ENCODE peak calls at places on chromosomes 13 and 19, in ten cellular contexts. One of them, this sample, is unnamed.

GRCh38 chr13:91133941-91134772 is 213.3 kb upstream of the MIR17HG start:
- DNase-seq in T-helper 2 cell: no peak
- DNase-seq in RKO: peak; percentile 81
- DNase-seq in HCEC 1CT: peak; percentile 44
- DNase-seq in stimulated activated naive CD4-positive, alpha-beta T cell treated with Interleukin-2 at 50 U/mL for 16 hours: peak; percentile 2
- DNase-seq in stimulated activated CD4-positive, alpha-beta T cell treated with anti-CD3 and anti-CD28 coated beads, TNF-alpha, amount 100 ng/mL, for 24 hours: no peak
- DNase-seq in fibroblast of lung: peak; percentile 76
- DNase-seq in anterior cingulate cortex: no peak
- DNase-seq in posterior cingulate gyrus: peak; percentile 58
- DNase-seq in mesothelial cell of epicardium: no peak
- DNase-seq in this sample: peak; percentile 25

GRCh38 chr19:41998246-41999020 is 4.4 kb upstream of the ATP1A3 start:
- DNase-seq in T-helper 2 cell: no peak
- DNase-seq in RKO: no peak
- DNase-seq in HCEC 1CT: peak; percentile 28
- DNase-seq in stimulated activated naive CD4-positive, alpha-beta T cell treated with Interleukin-2 at 50 U/mL for 16 hours: peak; percentile 8
- DNase-seq in stimulated activated CD4-positive, alpha-beta T cell treated with anti-CD3 and anti-CD28 coated beads, TNF-alpha, amount 100 ng/mL, for 24 hours: peak; percentile 53
- DNase-seq in fibroblast of lung: peak; percentile 36
- DNase-seq in anterior cingulate cortex: no peak
- DNase-seq in posterior cingulate gyrus: peak; percentile 66
- DNase-seq in mesothelial cell of epicardium: peak; percentile 67
- DNase-seq in this sample: no peak

GRCh38 chr13:99931462-99931861 is 40.1 kb downstream of the ZIC5 start:
- DNase-seq in T-helper 2 cell: no peak
- DNase-seq in RKO: no peak
- DNase-seq in HCEC 1CT: no peak
- DNase-seq in stimulated activated naive CD4-positive, alpha-beta T cell treated with Interleukin-2 at 50 U/mL for 16 hours: no peak
- DNase-seq in stimulated activated CD4-positive, alpha-beta T cell treated with anti-CD3 and anti-CD28 coated beads, TNF-alpha, amount 100 ng/mL, for 24 hours: no peak
- DNase-seq in fibroblast of lung: no peak
- DNase-seq in anterior cingulate cortex: no peak
- DNase-seq in posterior cingulate gyrus: no peak
- DNase-seq in mesothelial cell of epicardium: no peak
- DNase-seq in this sample: no peak

GRCh38 chr19:17406887-17407196 is 1.4 kb upstream of the BST2 start:
- DNase-seq in T-helper 2 cell: no peak
- DNase-seq in RKO: no peak
- DNase-seq in HCEC 1CT: no peak
- DNase-seq in stimulated activated naive CD4-positive, alpha-beta T cell treated with Interleukin-2 at 50 U/mL for 16 hours: no peak
- DNase-seq in stimulated activated CD4-positive, alpha-beta T cell treated with anti-CD3 and anti-CD28 coated beads, TNF-alpha, amount 100 ng/mL, for 24 hours: no peak
- DNase-seq in fibroblast of lung: no peak
- DNase-seq in anterior cingulate cortex: no peak
- DNase-seq in posterior cingulate gyrus: no peak
- DNase-seq in mesothelial cell of epicardium: no peak
- DNase-seq in this sample: no peak

GRCh38 chr19:47190167-47190727 is 40.8 kb downstream of the BBC3 start:
- DNase-seq in T-helper 2 cell: peak; percentile 57
- DNase-seq in RKO: no peak
- DNase-seq in HCEC 1CT: peak; percentile 23
- DNase-seq in stimulated activated naive CD4-positive, alpha-beta T cell treated with Interleukin-2 at 50 U/mL for 16 hours: peak; percentile 70
- DNase-seq in stimulated activated CD4-positive, alpha-beta T cell treated with anti-CD3 and anti-CD28 coated beads, TNF-alpha, amount 100 ng/mL, for 24 hours: peak; percentile 60
- DNase-seq in fibroblast of lung: peak; percentile 85
- DNase-seq in anterior cingulate cortex: no peak
- DNase-seq in posterior cingulate gyrus: peak; percentile 17
- DNase-seq in mesothelial cell of epicardium: peak; percentile 47
- DNase-seq in this sample: no peak

GRCh38 chr19:4140237-4140711 is 13.2 kb upstream of the CREB3L3 start:
- DNase-seq in T-helper 2 cell: no peak
- DNase-seq in RKO: peak; percentile 88
- DNase-seq in HCEC 1CT: peak; percentile 77
- DNase-seq in stimulated activated naive CD4-positive, alpha-beta T cell treated with Interleukin-2 at 50 U/mL for 16 hours: no peak
- DNase-seq in stimulated activated CD4-positive, alpha-beta T cell treated with anti-CD3 and anti-CD28 coated beads, TNF-alpha, amount 100 ng/mL, for 24 hours: no peak
- DNase-seq in fibroblast of lung: peak; percentile 76
- DNase-seq in anterior cingulate cortex: no peak
- DNase-seq in posterior cingulate gyrus: no peak
- DNase-seq in mesothelial cell of epicardium: no peak
- DNase-seq in this sample: no peak

GRCh38 chr13:98299954-98300350 is 122.9 kb upstream of the RNF113B start:
- DNase-seq in T-helper 2 cell: no peak
- DNase-seq in RKO: no peak
- DNase-seq in HCEC 1CT: no peak
- DNase-seq in stimulated activated naive CD4-positive, alpha-beta T cell treated with Interleukin-2 at 50 U/mL for 16 hours: no peak
- DNase-seq in stimulated activated CD4-positive, alpha-beta T cell treated with anti-CD3 and anti-CD28 coated beads, TNF-alpha, amount 100 ng/mL, for 24 hours: no peak
- DNase-seq in fibroblast of lung: peak; percentile 61
- DNase-seq in anterior cingulate cortex: no peak
- DNase-seq in posterior cingulate gyrus: no peak
- DNase-seq in mesothelial cell of epicardium: no peak
- DNase-seq in this sample: no peak

GRCh38 chr19:58518261-58519086 is 1.1 kb downstream of the ZBTB45 start:
- DNase-seq in T-helper 2 cell: no peak
- DNase-seq in RKO: peak; percentile 45
- DNase-seq in HCEC 1CT: no peak
- DNase-seq in stimulated activated naive CD4-positive, alpha-beta T cell treated with Interleukin-2 at 50 U/mL for 16 hours: no peak
- DNase-seq in stimulated activated CD4-positive, alpha-beta T cell treated with anti-CD3 and anti-CD28 coated beads, TNF-alpha, amount 100 ng/mL, for 24 hours: no peak
- DNase-seq in fibroblast of lung: no peak
- DNase-seq in anterior cingulate cortex: no peak
- DNase-seq in posterior cingulate gyrus: no peak
- DNase-seq in mesothelial cell of epicardium: no peak
- DNase-seq in this sample: no peak

GRCh38 chr19:40691421-40692211 is 1.2 kb upstream of the NUMBL start:
- DNase-seq in T-helper 2 cell: no peak
- DNase-seq in RKO: no peak
- DNase-seq in HCEC 1CT: no peak
- DNase-seq in stimulated activated naive CD4-positive, alpha-beta T cell treated with Interleukin-2 at 50 U/mL for 16 hours: no peak
- DNase-seq in stimulated activated CD4-positive, alpha-beta T cell treated with anti-CD3 and anti-CD28 coated beads, TNF-alpha, amount 100 ng/mL, for 24 hours: peak; percentile 12
- DNase-seq in fibroblast of lung: peak; percentile 5
- DNase-seq in anterior cingulate cortex: no peak
- DNase-seq in posterior cingulate gyrus: no peak
- DNase-seq in mesothelial cell of epicardium: no peak
- DNase-seq in this sample: no peak

GRCh38 chr13:111898956-111899713 is 167.8 kb upstream of the SOX1 start:
- DNase-seq in T-helper 2 cell: no peak
- DNase-seq in RKO: no peak
- DNase-seq in HCEC 1CT: no peak
- DNase-seq in stimulated activated naive CD4-positive, alpha-beta T cell treated with Interleukin-2 at 50 U/mL for 16 hours: no peak
- DNase-seq in stimulated activated CD4-positive, alpha-beta T cell treated with anti-CD3 and anti-CD28 coated beads, TNF-alpha, amount 100 ng/mL, for 24 hours: no peak
- DNase-seq in fibroblast of lung: no peak
- DNase-seq in anterior cingulate cortex: no peak
- DNase-seq in posterior cingulate gyrus: no peak
- DNase-seq in mesothelial cell of epicardium: no peak
- DNase-seq in this sample: peak; percentile 58

GRCh38 chr19:897442-898039 is 4.3 kb downstream of the RNU6-9 start:
- DNase-seq in T-helper 2 cell: no peak
- DNase-seq in RKO: no peak
- DNase-seq in HCEC 1CT: no peak
- DNase-seq in stimulated activated naive CD4-positive, alpha-beta T cell treated with Interleukin-2 at 50 U/mL for 16 hours: no peak
- DNase-seq in stimulated activated CD4-positive, alpha-beta T cell treated with anti-CD3 and anti-CD28 coated beads, TNF-alpha, amount 100 ng/mL, for 24 hours: no peak
- DNase-seq in fibroblast of lung: no peak
- DNase-seq in anterior cingulate cortex: no peak
- DNase-seq in posterior cingulate gyrus: no peak
- DNase-seq in mesothelial cell of epicardium: no peak
- DNase-seq in this sample: no peak

GRCh38 chr13:40445557-40445990 is 220.9 kb downstream of the FOXO1 start:
- DNase-seq in T-helper 2 cell: no peak
- DNase-seq in RKO: peak; percentile 26
- DNase-seq in HCEC 1CT: no peak
- DNase-seq in stimulated activated naive CD4-positive, alpha-beta T cell treated with Interleukin-2 at 50 U/mL for 16 hours: no peak
- DNase-seq in stimulated activated CD4-positive, alpha-beta T cell treated with anti-CD3 and anti-CD28 coated beads, TNF-alpha, amount 100 ng/mL, for 24 hours: no peak
- DNase-seq in fibroblast of lung: no peak
- DNase-seq in anterior cingulate cortex: no peak
- DNase-seq in posterior cingulate gyrus: no peak
- DNase-seq in mesothelial cell of epicardium: no peak
- DNase-seq in this sample: no peak

GRCh38 chr19:53034948-53035675 is 9.4 kb upstream of the ERVV-2 start:
- DNase-seq in T-helper 2 cell: no peak
- DNase-seq in RKO: no peak
- DNase-seq in HCEC 1CT: no peak
- DNase-seq in stimulated activated naive CD4-positive, alpha-beta T cell treated with Interleukin-2 at 50 U/mL for 16 hours: no peak
- DNase-seq in stimulated activated CD4-positive, alpha-beta T cell treated with anti-CD3 and anti-CD28 coated beads, TNF-alpha, amount 100 ng/mL, for 24 hours: no peak
- DNase-seq in fibroblast of lung: no peak
- DNase-seq in anterior cingulate cortex: no peak
- DNase-seq in posterior cingulate gyrus: no peak
- DNase-seq in mesothelial cell of epicardium: no peak
- DNase-seq in this sample: no peak

GRCh38 chr19:47406711-47407416 is 12.5 kb downstream of the MEIS3 start:
- DNase-seq in T-helper 2 cell: no peak
- DNase-seq in RKO: no peak
- DNase-seq in HCEC 1CT: no peak
- DNase-seq in stimulated activated naive CD4-positive, alpha-beta T cell treated with Interleukin-2 at 50 U/mL for 16 hours: no peak
- DNase-seq in stimulated activated CD4-positive, alpha-beta T cell treated with anti-CD3 and anti-CD28 coated beads, TNF-alpha, amount 100 ng/mL, for 24 hours: no peak
- DNase-seq in fibroblast of lung: no peak
- DNase-seq in anterior cingulate cortex: no peak
- DNase-seq in posterior cingulate gyrus: no peak
- DNase-seq in mesothelial cell of epicardium: peak; percentile 55
- DNase-seq in this sample: no peak

GRCh38 chr19:20182232-20182785 is 15.3 kb downstream of the ZNF486 start:
- DNase-seq in T-helper 2 cell: no peak
- DNase-seq in RKO: no peak
- DNase-seq in HCEC 1CT: no peak
- DNase-seq in stimulated activated naive CD4-positive, alpha-beta T cell treated with Interleukin-2 at 50 U/mL for 16 hours: no peak
- DNase-seq in stimulated activated CD4-positive, alpha-beta T cell treated with anti-CD3 and anti-CD28 coated beads, TNF-alpha, amount 100 ng/mL, for 24 hours: no peak
- DNase-seq in fibroblast of lung: no peak
- DNase-seq in anterior cingulate cortex: no peak
- DNase-seq in posterior cingulate gyrus: no peak
- DNase-seq in mesothelial cell of epicardium: no peak
- DNase-seq in this sample: no peak

GRCh38 chr19:14449321-14449720 is 16.2 kb downstream of the PKN1 start:
- DNase-seq in T-helper 2 cell: no peak
- DNase-seq in RKO: peak; percentile 56
- DNase-seq in HCEC 1CT: no peak
- DNase-seq in stimulated activated naive CD4-positive, alpha-beta T cell treated with Interleukin-2 at 50 U/mL for 16 hours: no peak
- DNase-seq in stimulated activated CD4-positive, alpha-beta T cell treated with anti-CD3 and anti-CD28 coated beads, TNF-alpha, amount 100 ng/mL, for 24 hours: no peak
- DNase-seq in fibroblast of lung: no peak
- DNase-seq in anterior cingulate cortex: no peak
- DNase-seq in posterior cingulate gyrus: no peak
- DNase-seq in mesothelial cell of epicardium: no peak
- DNase-seq in this sample: no peak

GRCh38 chr13:31048521-31048920 is 113.2 kb downstream of the HSPH1 start:
- DNase-seq in T-helper 2 cell: no peak
- DNase-seq in RKO: no peak
- DNase-seq in HCEC 1CT: no peak
- DNase-seq in stimulated activated naive CD4-positive, alpha-beta T cell treated with Interleukin-2 at 50 U/mL for 16 hours: no peak
- DNase-seq in stimulated activated CD4-positive, alpha-beta T cell treated with anti-CD3 and anti-CD28 coated beads, TNF-alpha, amount 100 ng/mL, for 24 hours: no peak
- DNase-seq in fibroblast of lung: no peak
- DNase-seq in anterior cingulate cortex: no peak
- DNase-seq in posterior cingulate gyrus: no peak
- DNase-seq in mesothelial cell of epicardium: no peak
- DNase-seq in this sample: no peak

GRCh38 chr13:47112205-47112896 is 215.5 kb upstream of the HTR2A start:
- DNase-seq in T-helper 2 cell: no peak
- DNase-seq in RKO: no peak
- DNase-seq in HCEC 1CT: peak; percentile 25
- DNase-seq in stimulated activated naive CD4-positive, alpha-beta T cell treated with Interleukin-2 at 50 U/mL for 16 hours: no peak
- DNase-seq in stimulated activated CD4-positive, alpha-beta T cell treated with anti-CD3 and anti-CD28 coated beads, TNF-alpha, amount 100 ng/mL, for 24 hours: no peak
- DNase-seq in fibroblast of lung: no peak
- DNase-seq in anterior cingulate cortex: no peak
- DNase-seq in posterior cingulate gyrus: no peak
- DNase-seq in mesothelial cell of epicardium: no peak
- DNase-seq in this sample: no peak

GRCh38 chr19:5285311-5285710 is 55.3 kb downstream of the PTPRS start:
- DNase-seq in T-helper 2 cell: no peak
- DNase-seq in RKO: no peak
- DNase-seq in HCEC 1CT: no peak
- DNase-seq in stimulated activated naive CD4-positive, alpha-beta T cell treated with Interleukin-2 at 50 U/mL for 16 hours: no peak
- DNase-seq in stimulated activated CD4-positive, alpha-beta T cell treated with anti-CD3 and anti-CD28 coated beads, TNF-alpha, amount 100 ng/mL, for 24 hours: no peak
- DNase-seq in fibroblast of lung: no peak
- DNase-seq in anterior cingulate cortex: no peak
- DNase-seq in posterior cingulate gyrus: no peak
- DNase-seq in mesothelial cell of epicardium: no peak
- DNase-seq in this sample: no peak

GRCh38 chr13:59261928-59262488 is 901.7 kb downstream of the DIAPH3 start:
- DNase-seq in T-helper 2 cell: no peak
- DNase-seq in RKO: no peak
- DNase-seq in HCEC 1CT: no peak
- DNase-seq in stimulated activated naive CD4-positive, alpha-beta T cell treated with Interleukin-2 at 50 U/mL for 16 hours: no peak
- DNase-seq in stimulated activated CD4-positive, alpha-beta T cell treated with anti-CD3 and anti-CD28 coated beads, TNF-alpha, amount 100 ng/mL, for 24 hours: no peak
- DNase-seq in fibroblast of lung: peak; percentile 50
- DNase-seq in anterior cingulate cortex: no peak
- DNase-seq in posterior cingulate gyrus: no peak
- DNase-seq in mesothelial cell of epicardium: no peak
- DNase-seq in this sample: no peak

GRCh38 chr13:111902726-111903125 is 164.2 kb upstream of the SOX1 start:
- DNase-seq in T-helper 2 cell: no peak
- DNase-seq in RKO: no peak
- DNase-seq in HCEC 1CT: no peak
- DNase-seq in stimulated activated naive CD4-positive, alpha-beta T cell treated with Interleukin-2 at 50 U/mL for 16 hours: no peak
- DNase-seq in stimulated activated CD4-positive, alpha-beta T cell treated with anti-CD3 and anti-CD28 coated beads, TNF-alpha, amount 100 ng/mL, for 24 hours: no peak
- DNase-seq in fibroblast of lung: no peak
- DNase-seq in anterior cingulate cortex: no peak
- DNase-seq in posterior cingulate gyrus: no peak
- DNase-seq in mesothelial cell of epicardium: peak; percentile 11
- DNase-seq in this sample: no peak

GRCh38 chr19:18173054-18173571 is 500 bp upstream of the IFI30 start:
- DNase-seq in T-helper 2 cell: no peak
- DNase-seq in RKO: no peak
- DNase-seq in HCEC 1CT: no peak
- DNase-seq in stimulated activated naive CD4-positive, alpha-beta T cell treated with Interleukin-2 at 50 U/mL for 16 hours: no peak
- DNase-seq in stimulated activated CD4-positive, alpha-beta T cell treated with anti-CD3 and anti-CD28 coated beads, TNF-alpha, amount 100 ng/mL, for 24 hours: no peak
- DNase-seq in fibroblast of lung: no peak
- DNase-seq in anterior cingulate cortex: no peak
- DNase-seq in posterior cingulate gyrus: no peak
- DNase-seq in mesothelial cell of epicardium: no peak
- DNase-seq in this sample: peak; percentile 92

GRCh38 chr19:6048808-6049405 is 61.4 kb downstream of the RFX2 start:
- DNase-seq in T-helper 2 cell: peak; percentile 67
- DNase-seq in RKO: peak; percentile 71
- DNase-seq in HCEC 1CT: peak; percentile 51
- DNase-seq in stimulated activated naive CD4-positive, alpha-beta T cell treated with Interleukin-2 at 50 U/mL for 16 hours: peak; percentile 59
- DNase-seq in stimulated activated CD4-positive, alpha-beta T cell treated with anti-CD3 and anti-CD28 coated beads, TNF-alpha, amount 100 ng/mL, for 24 hours: peak; percentile 70
- DNase-seq in fibroblast of lung: peak; percentile 71
- DNase-seq in anterior cingulate cortex: peak; percentile 10
- DNase-seq in posterior cingulate gyrus: peak; percentile 78
- DNase-seq in mesothelial cell of epicardium: peak; percentile 79
- DNase-seq in this sample: peak; percentile 95

GRCh38 chr13:20942938-20943518 is 40.5 kb upstream of the XPO4 start:
- DNase-seq in T-helper 2 cell: no peak
- DNase-seq in RKO: no peak
- DNase-seq in HCEC 1CT: no peak
- DNase-seq in stimulated activated naive CD4-positive, alpha-beta T cell treated with Interleukin-2 at 50 U/mL for 16 hours: no peak
- DNase-seq in stimulated activated CD4-positive, alpha-beta T cell treated with anti-CD3 and anti-CD28 coated beads, TNF-alpha, amount 100 ng/mL, for 24 hours: no peak
- DNase-seq in fibroblast of lung: no peak
- DNase-seq in anterior cingulate cortex: no peak
- DNase-seq in posterior cingulate gyrus: no peak
- DNase-seq in mesothelial cell of epicardium: no peak
- DNase-seq in this sample: no peak

GRCh38 chr19:34345934-34346333 is 19.1 kb upstream of the GPI start:
- DNase-seq in T-helper 2 cell: peak; percentile 60
- DNase-seq in RKO: peak; percentile 64
- DNase-seq in HCEC 1CT: peak; percentile 53
- DNase-seq in stimulated activated naive CD4-positive, alpha-beta T cell treated with Interleukin-2 at 50 U/mL for 16 hours: peak; percentile 59
- DNase-seq in stimulated activated CD4-positive, alpha-beta T cell treated with anti-CD3 and anti-CD28 coated beads, TNF-alpha, amount 100 ng/mL, for 24 hours: peak; percentile 72
- DNase-seq in fibroblast of lung: peak; percentile 63
- DNase-seq in anterior cingulate cortex: peak; percentile 32
- DNase-seq in posterior cingulate gyrus: peak; percentile 83
- DNase-seq in mesothelial cell of epicardium: no peak
- DNase-seq in this sample: peak; percentile 36

GRCh38 chr13:33776510-33776909 is 41.4 kb upstream of the RFC3 start:
- DNase-seq in T-helper 2 cell: no peak
- DNase-seq in RKO: no peak
- DNase-seq in HCEC 1CT: no peak
- DNase-seq in stimulated activated naive CD4-positive, alpha-beta T cell treated with Interleukin-2 at 50 U/mL for 16 hours: no peak
- DNase-seq in stimulated activated CD4-positive, alpha-beta T cell treated with anti-CD3 and anti-CD28 coated beads, TNF-alpha, amount 100 ng/mL, for 24 hours: no peak
- DNase-seq in fibroblast of lung: no peak
- DNase-seq in anterior cingulate cortex: no peak
- DNase-seq in posterior cingulate gyrus: no peak
- DNase-seq in mesothelial cell of epicardium: no peak
- DNase-seq in this sample: no peak

GRCh38 chr13:31204592-31204991 is 4.8 kb downstream of the B3GLCT start:
- DNase-seq in T-helper 2 cell: no peak
- DNase-seq in RKO: peak; percentile 66
- DNase-seq in HCEC 1CT: peak; percentile 72
- DNase-seq in stimulated activated naive CD4-positive, alpha-beta T cell treated with Interleukin-2 at 50 U/mL for 16 hours: no peak
- DNase-seq in stimulated activated CD4-positive, alpha-beta T cell treated with anti-CD3 and anti-CD28 coated beads, TNF-alpha, amount 100 ng/mL, for 24 hours: no peak
- DNase-seq in fibroblast of lung: peak; percentile 44
- DNase-seq in anterior cingulate cortex: no peak
- DNase-seq in posterior cingulate gyrus: no peak
- DNase-seq in mesothelial cell of epicardium: no peak
- DNase-seq in this sample: no peak

GRCh38 chr13:18944501-18945068 is 237.0 kb downstream of the TUBA3C start:
- DNase-seq in T-helper 2 cell: no peak
- DNase-seq in RKO: no peak
- DNase-seq in HCEC 1CT: no peak
- DNase-seq in stimulated activated naive CD4-positive, alpha-beta T cell treated with Interleukin-2 at 50 U/mL for 16 hours: no peak
- DNase-seq in stimulated activated CD4-positive, alpha-beta T cell treated with anti-CD3 and anti-CD28 coated beads, TNF-alpha, amount 100 ng/mL, for 24 hours: no peak
- DNase-seq in fibroblast of lung: no peak
- DNase-seq in anterior cingulate cortex: no peak
- DNase-seq in posterior cingulate gyrus: no peak
- DNase-seq in mesothelial cell of epicardium: peak; percentile 25
- DNase-seq in this sample: no peak